ENCODE peak calls at places on chromosomes 13 and 19, in six cellular contexts. One of them, this sample, is unnamed.

GRCh38 chr19:49558591-49558990 is 21.8 kb downstream of the NOSIP start:
- DNase-seq in NCI-H2081: no peak
- DNase-seq in stimulated activated CD4-positive, alpha-beta T cell treated with anti-CD3 and anti-CD28 coated beads, Interleukin-2, amount 100 ng/mL, for 48 hours: no peak
- DNase-seq in AG09319: no peak
- DNase-seq in nephron progenitor cell: no peak
- DNase-seq in NCI-H1105: no peak
- DNase-seq in this sample: no peak

GRCh38 chr13:91136806-91137205 is 210.7 kb upstream of the MIR17HG start:
- DNase-seq in NCI-H2081: no peak
- DNase-seq in AG09319: no peak
- DNase-seq in NCI-H1105: no peak
- DNase-seq in nephron progenitor cell: peak; percentile 39
- DNase-seq in stimulated activated CD4-positive, alpha-beta T cell treated with anti-CD3 and anti-CD28 coated beads, Interleukin-2, amount 100 ng/mL, for 48 hours: no peak
- DNase-seq in this sample: no peak

GRCh38 chr19:52988506-52988905 is 25.2 kb upstream of the ERVV-1 start:
- DNase-seq in AG09319: no peak
- DNase-seq in NCI-H2081: no peak
- DNase-seq in stimulated activated CD4-positive, alpha-beta T cell treated with anti-CD3 and anti-CD28 coated beads, Interleukin-2, amount 100 ng/mL, for 48 hours: no peak
- DNase-seq in NCI-H1105: no peak
- DNase-seq in nephron progenitor cell: no peak
- DNase-seq in this sample: no peak

GRCh38 chr13:49444517-49445395 is 682 bp downstream of the SETDB2 start:
- DNase-seq in nephron progenitor cell: no peak
- DNase-seq in NCI-H1105: no peak
- DNase-seq in AG09319: peak; percentile 48
- DNase-seq in stimulated activated CD4-positive, alpha-beta T cell treated with anti-CD3 and anti-CD28 coated beads, Interleukin-2, amount 100 ng/mL, for 48 hours: peak; percentile 22
- DNase-seq in NCI-H2081: peak; percentile 23
- DNase-seq in this sample: no peak

GRCh38 chr13:77857810-77858209 is 60.8 kb downstream of the EDNRB start:
- DNase-seq in nephron progenitor cell: no peak
- DNase-seq in stimulated activated CD4-positive, alpha-beta T cell treated with anti-CD3 and anti-CD28 coated beads, Interleukin-2, amount 100 ng/mL, for 48 hours: no peak
- DNase-seq in AG09319: no peak
- DNase-seq in NCI-H2081: no peak
- DNase-seq in NCI-H1105: no peak
- DNase-seq in this sample: no peak

GRCh38 chr19:45368737-45369340 is 1.5 kb downstream of the ERCC2 start:
- DNase-seq in stimulated activated CD4-positive, alpha-beta T cell treated with anti-CD3 and anti-CD28 coated beads, Interleukin-2, amount 100 ng/mL, for 48 hours: no peak
- DNase-seq in NCI-H2081: no peak
- DNase-seq in NCI-H1105: no peak
- DNase-seq in AG09319: no peak
- DNase-seq in nephron progenitor cell: no peak
- DNase-seq in this sample: peak; percentile 53

GRCh38 chr19:55544776-55545439 is 435 bp downstream of the SBK3 start:
- DNase-seq in AG09319: no peak
- DNase-seq in nephron progenitor cell: no peak
- DNase-seq in NCI-H2081: no peak
- DNase-seq in stimulated activated CD4-positive, alpha-beta T cell treated with anti-CD3 and anti-CD28 coated beads, Interleukin-2, amount 100 ng/mL, for 48 hours: no peak
- DNase-seq in NCI-H1105: no peak
- DNase-seq in this sample: no peak

GRCh38 chr19:13985771-13986347 is 20.3 kb downstream of the RFX1 start:
- DNase-seq in NCI-H1105: no peak
- DNase-seq in nephron progenitor cell: no peak
- DNase-seq in NCI-H2081: peak; percentile 40
- DNase-seq in AG09319: no peak
- DNase-seq in stimulated activated CD4-positive, alpha-beta T cell treated with anti-CD3 and anti-CD28 coated beads, Interleukin-2, amount 100 ng/mL, for 48 hours: no peak
- DNase-seq in this sample: peak; percentile 47

GRCh38 chr19:34963531-34964406 is at the start of gene ZNF792:
- DNase-seq in AG09319: no peak
- DNase-seq in NCI-H1105: peak; percentile 66
- DNase-seq in NCI-H2081: peak; percentile 24
- DNase-seq in nephron progenitor cell: peak; percentile 79
- DNase-seq in stimulated activated CD4-positive, alpha-beta T cell treated with anti-CD3 and anti-CD28 coated beads, Interleukin-2, amount 100 ng/mL, for 48 hours: peak; percentile 43
- DNase-seq in this sample: peak; percentile 82

GRCh38 chr19:397321-397720 is 11.6 kb downstream of the C2CD4C start:
- DNase-seq in nephron progenitor cell: no peak
- DNase-seq in stimulated activated CD4-positive, alpha-beta T cell treated with anti-CD3 and anti-CD28 coated beads, Interleukin-2, amount 100 ng/mL, for 48 hours: no peak
- DNase-seq in AG09319: no peak
- DNase-seq in NCI-H1105: no peak
- DNase-seq in NCI-H2081: no peak
- DNase-seq in this sample: no peak

GRCh38 chr19:34306213-34306661 is 51.9 kb downstream of the GARRE1 start:
- DNase-seq in stimulated activated CD4-positive, alpha-beta T cell treated with anti-CD3 and anti-CD28 coated beads, Interleukin-2, amount 100 ng/mL, for 48 hours: no peak
- DNase-seq in NCI-H1105: no peak
- DNase-seq in nephron progenitor cell: no peak
- DNase-seq in NCI-H2081: no peak
- DNase-seq in AG09319: no peak
- DNase-seq in this sample: no peak

GRCh38 chr19:29576043-29576442 is 30.0 kb upstream of the POP4 start:
- DNase-seq in NCI-H2081: no peak
- DNase-seq in nephron progenitor cell: no peak
- DNase-seq in stimulated activated CD4-positive, alpha-beta T cell treated with anti-CD3 and anti-CD28 coated beads, Interleukin-2, amount 100 ng/mL, for 48 hours: no peak
- DNase-seq in AG09319: no peak
- DNase-seq in NCI-H1105: no peak
- DNase-seq in this sample: no peak

GRCh38 chr19:7348587-7349230 is at the start of gene ARHGEF18:
- DNase-seq in stimulated activated CD4-positive, alpha-beta T cell treated with anti-CD3 and anti-CD28 coated beads, Interleukin-2, amount 100 ng/mL, for 48 hours: no peak
- DNase-seq in AG09319: no peak
- DNase-seq in NCI-H2081: no peak
- DNase-seq in NCI-H1105: no peak
- DNase-seq in nephron progenitor cell: no peak
- DNase-seq in this sample: no peak

GRCh38 chr19:18304194-18304495 is 18.7 kb downstream of the LSM4 start:
- DNase-seq in nephron progenitor cell: no peak
- DNase-seq in stimulated activated CD4-positive, alpha-beta T cell treated with anti-CD3 and anti-CD28 coated beads, Interleukin-2, amount 100 ng/mL, for 48 hours: no peak
- DNase-seq in AG09319: no peak
- DNase-seq in NCI-H1105: no peak
- DNase-seq in NCI-H2081: no peak
- DNase-seq in this sample: no peak

GRCh38 chr19:31152906-31153305 is 196.3 kb downstream of the TSHZ3 start:
- DNase-seq in AG09319: no peak
- DNase-seq in stimulated activated CD4-positive, alpha-beta T cell treated with anti-CD3 and anti-CD28 coated beads, Interleukin-2, amount 100 ng/mL, for 48 hours: no peak
- DNase-seq in NCI-H2081: no peak
- DNase-seq in NCI-H1105: no peak
- DNase-seq in nephron progenitor cell: no peak
- DNase-seq in this sample: no peak

GRCh38 chr13:19089315-19089714 is 92.3 kb downstream of the TUBA3C start:
- DNase-seq in stimulated activated CD4-positive, alpha-beta T cell treated with anti-CD3 and anti-CD28 coated beads, Interleukin-2, amount 100 ng/mL, for 48 hours: no peak
- DNase-seq in nephron progenitor cell: no peak
- DNase-seq in NCI-H2081: no peak
- DNase-seq in AG09319: no peak
- DNase-seq in NCI-H1105: no peak
- DNase-seq in this sample: no peak

GRCh38 chr13:21850013-21851006 is 179.4 kb downstream of the FGF9 start:
- DNase-seq in NCI-H2081: no peak
- DNase-seq in nephron progenitor cell: no peak
- DNase-seq in stimulated activated CD4-positive, alpha-beta T cell treated with anti-CD3 and anti-CD28 coated beads, Interleukin-2, amount 100 ng/mL, for 48 hours: no peak
- DNase-seq in NCI-H1105: no peak
- DNase-seq in AG09319: no peak
- DNase-seq in this sample: no peak

GRCh38 chr19:27752530-27753184 is 1460.3 kb downstream of the UQCRFS1 start:
- DNase-seq in stimulated activated CD4-positive, alpha-beta T cell treated with anti-CD3 and anti-CD28 coated beads, Interleukin-2, amount 100 ng/mL, for 48 hours: no peak
- DNase-seq in nephron progenitor cell: no peak
- DNase-seq in AG09319: no peak
- DNase-seq in NCI-H1105: no peak
- DNase-seq in NCI-H2081: no peak
- DNase-seq in this sample: no peak

GRCh38 chr13:97749174-97749573 is 204.3 kb upstream of the IPO5 start:
- DNase-seq in NCI-H1105: no peak
- DNase-seq in NCI-H2081: no peak
- DNase-seq in stimulated activated CD4-positive, alpha-beta T cell treated with anti-CD3 and anti-CD28 coated beads, Interleukin-2, amount 100 ng/mL, for 48 hours: no peak
- DNase-seq in nephron progenitor cell: no peak
- DNase-seq in AG09319: no peak
- DNase-seq in this sample: no peak

GRCh38 chr13:73140804-73141203 is 82.0 kb downstream of the KLF5 start:
- DNase-seq in nephron progenitor cell: no peak
- DNase-seq in AG09319: no peak
- DNase-seq in stimulated activated CD4-positive, alpha-beta T cell treated with anti-CD3 and anti-CD28 coated beads, Interleukin-2, amount 100 ng/mL, for 48 hours: no peak
- DNase-seq in NCI-H1105: no peak
- DNase-seq in NCI-H2081: no peak
- DNase-seq in this sample: no peak

GRCh38 chr19:13906525-13906904 is 514 bp downstream of the CC2D1A start:
- DNase-seq in NCI-H1105: no peak
- DNase-seq in AG09319: no peak
- DNase-seq in nephron progenitor cell: no peak
- DNase-seq in stimulated activated CD4-positive, alpha-beta T cell treated with anti-CD3 and anti-CD28 coated beads, Interleukin-2, amount 100 ng/mL, for 48 hours: no peak
- DNase-seq in NCI-H2081: no peak
- DNase-seq in this sample: no peak

GRCh38 chr19:1789282-1790020 is 22.6 kb downstream of the ATP8B3 start:
- DNase-seq in AG09319: no peak
- DNase-seq in nephron progenitor cell: peak; percentile 60
- DNase-seq in stimulated activated CD4-positive, alpha-beta T cell treated with anti-CD3 and anti-CD28 coated beads, Interleukin-2, amount 100 ng/mL, for 48 hours: no peak
- DNase-seq in NCI-H1105: no peak
- DNase-seq in NCI-H2081: no peak
- DNase-seq in this sample: no peak

GRCh38 chr19:35306473-35307246 is 14.7 kb downstream of the MAG start:
- DNase-seq in AG09319: no peak
- DNase-seq in nephron progenitor cell: no peak
- DNase-seq in NCI-H1105: no peak
- DNase-seq in NCI-H2081: no peak
- DNase-seq in stimulated activated CD4-positive, alpha-beta T cell treated with anti-CD3 and anti-CD28 coated beads, Interleukin-2, amount 100 ng/mL, for 48 hours: no peak
- DNase-seq in this sample: peak; percentile 52

GRCh38 chr13:30667014-30667413 is 49.3 kb downstream of the USPL1 start:
- DNase-seq in AG09319: no peak
- DNase-seq in NCI-H2081: no peak
- DNase-seq in nephron progenitor cell: no peak
- DNase-seq in NCI-H1105: no peak
- DNase-seq in stimulated activated CD4-positive, alpha-beta T cell treated with anti-CD3 and anti-CD28 coated beads, Interleukin-2, amount 100 ng/mL, for 48 hours: no peak
- DNase-seq in this sample: no peak

GRCh38 chr13:73090116-73090811 is 31.5 kb downstream of the KLF5 start:
- DNase-seq in stimulated activated CD4-positive, alpha-beta T cell treated with anti-CD3 and anti-CD28 coated beads, Interleukin-2, amount 100 ng/mL, for 48 hours: no peak
- DNase-seq in nephron progenitor cell: no peak
- DNase-seq in AG09319: peak; percentile 5
- DNase-seq in NCI-H2081: peak; percentile 22
- DNase-seq in NCI-H1105: no peak
- DNase-seq in this sample: peak; percentile 17

GRCh38 chr13:101567841-101568240 is 115.4 kb downstream of the ITGBL1 start:
- DNase-seq in stimulated activated CD4-positive, alpha-beta T cell treated with anti-CD3 and anti-CD28 coated beads, Interleukin-2, amount 100 ng/mL, for 48 hours: no peak
- DNase-seq in NCI-H2081: no peak
- DNase-seq in nephron progenitor cell: no peak
- DNase-seq in NCI-H1105: no peak
- DNase-seq in AG09319: no peak
- DNase-seq in this sample: no peak

GRCh38 chr19:3494559-3494958 is 5.9 kb downstream of the DOHH start:
- DNase-seq in stimulated activated CD4-positive, alpha-beta T cell treated with anti-CD3 and anti-CD28 coated beads, Interleukin-2, amount 100 ng/mL, for 48 hours: peak; percentile 50
- DNase-seq in NCI-H1105: no peak
- DNase-seq in AG09319: no peak
- DNase-seq in nephron progenitor cell: no peak
- DNase-seq in NCI-H2081: no peak
- DNase-seq in this sample: no peak

GRCh38 chr13:103469771-103470170 is 403.6 kb upstream of the SLC10A2 start:
- DNase-seq in AG09319: no peak
- DNase-seq in NCI-H2081: no peak
- DNase-seq in stimulated activated CD4-positive, alpha-beta T cell treated with anti-CD3 and anti-CD28 coated beads, Interleukin-2, amount 100 ng/mL, for 48 hours: no peak
- DNase-seq in nephron progenitor cell: no peak
- DNase-seq in NCI-H1105: no peak
- DNase-seq in this sample: no peak

GRCh38 chr13:44309771-44310767 is 63.6 kb upstream of the SERP2 start:
- DNase-seq in NCI-H1105: no peak
- DNase-seq in nephron progenitor cell: no peak
- DNase-seq in NCI-H2081: no peak
- DNase-seq in AG09319: no peak
- DNase-seq in stimulated activated CD4-positive, alpha-beta T cell treated with anti-CD3 and anti-CD28 coated beads, Interleukin-2, amount 100 ng/mL, for 48 hours: no peak
- DNase-seq in this sample: no peak

GRCh38 chr19:3210347-3211017 is 14.0 kb upstream of the CELF5 start:
- DNase-seq in NCI-H1105: no peak
- DNase-seq in NCI-H2081: peak; percentile 20
- DNase-seq in stimulated activated CD4-positive, alpha-beta T cell treated with anti-CD3 and anti-CD28 coated beads, Interleukin-2, amount 100 ng/mL, for 48 hours: peak; percentile 77
- DNase-seq in nephron progenitor cell: peak; percentile 73
- DNase-seq in AG09319: no peak
- DNase-seq in this sample: peak; percentile 81

GRCh38 chr19:33300016-33300981 is 2.0 kb downstream of the CEBPA start:
- DNase-seq in stimulated activated CD4-positive, alpha-beta T cell treated with anti-CD3 and anti-CD28 coated beads, Interleukin-2, amount 100 ng/mL, for 48 hours: no peak
- DNase-seq in NCI-H2081: no peak
- DNase-seq in NCI-H1105: no peak
- DNase-seq in AG09319: no peak
- DNase-seq in nephron progenitor cell: no peak
- DNase-seq in this sample: no peak

GRCh38 chr13:72246396-72246795 is 379.4 kb upstream of the DACH1 start:
- DNase-seq in nephron progenitor cell: no peak
- DNase-seq in NCI-H2081: no peak
- DNase-seq in NCI-H1105: no peak
- DNase-seq in stimulated activated CD4-positive, alpha-beta T cell treated with anti-CD3 and anti-CD28 coated beads, Interleukin-2, amount 100 ng/mL, for 48 hours: no peak
- DNase-seq in AG09319: no peak
- DNase-seq in this sample: no peak

GRCh38 chr19:11295180-11295579 is 780 bp upstream of the TSPAN16 start:
- DNase-seq in stimulated activated CD4-positive, alpha-beta T cell treated with anti-CD3 and anti-CD28 coated beads, Interleukin-2, amount 100 ng/mL, for 48 hours: no peak
- DNase-seq in NCI-H2081: no peak
- DNase-seq in AG09319: no peak
- DNase-seq in NCI-H1105: no peak
- DNase-seq in nephron progenitor cell: no peak
- DNase-seq in this sample: no peak

GRCh38 chr13:114130708-114131580 is 1.5 kb downstream of the RASA3 start:
- DNase-seq in stimulated activated CD4-positive, alpha-beta T cell treated with anti-CD3 and anti-CD28 coated beads, Interleukin-2, amount 100 ng/mL, for 48 hours: no peak
- DNase-seq in AG09319: peak; percentile 42
- DNase-seq in NCI-H1105: no peak
- DNase-seq in NCI-H2081: peak; percentile 23
- DNase-seq in nephron progenitor cell: peak; percentile 59
- DNase-seq in this sample: no peak

GRCh38 chr13:113836917-113837553 is 26.8 kb downstream of the GAS6 start:
- DNase-seq in NCI-H1105: peak; percentile 79
- DNase-seq in NCI-H2081: peak; percentile 52
- DNase-seq in nephron progenitor cell: no peak
- DNase-seq in stimulated activated CD4-positive, alpha-beta T cell treated with anti-CD3 and anti-CD28 coated beads, Interleukin-2, amount 100 ng/mL, for 48 hours: no peak
- DNase-seq in AG09319: peak; percentile 57
- DNase-seq in this sample: no peak

GRCh38 chr19:45145270-45146189 is 15.3 kb downstream of the NKPD1 start:
- DNase-seq in NCI-H1105: no peak
- DNase-seq in NCI-H2081: no peak
- DNase-seq in AG09319: no peak
- DNase-seq in stimulated activated CD4-positive, alpha-beta T cell treated with anti-CD3 and anti-CD28 coated beads, Interleukin-2, amount 100 ng/mL, for 48 hours: no peak
- DNase-seq in nephron progenitor cell: no peak
- DNase-seq in this sample: no peak

GRCh38 chr19:14871619-14872230 is 14.2 kb downstream of the OR7A17 start:
- DNase-seq in NCI-H1105: no peak
- DNase-seq in NCI-H2081: peak; percentile 6
- DNase-seq in stimulated activated CD4-positive, alpha-beta T cell treated with anti-CD3 and anti-CD28 coated beads, Interleukin-2, amount 100 ng/mL, for 48 hours: no peak
- DNase-seq in nephron progenitor cell: no peak
- DNase-seq in AG09319: no peak
- DNase-seq in this sample: no peak

GRCh38 chr19:5398693-5399057 is 56.5 kb upstream of the ZNRF4 start:
- DNase-seq in nephron progenitor cell: no peak
- DNase-seq in stimulated activated CD4-positive, alpha-beta T cell treated with anti-CD3 and anti-CD28 coated beads, Interleukin-2, amount 100 ng/mL, for 48 hours: no peak
- DNase-seq in NCI-H1105: no peak
- DNase-seq in NCI-H2081: no peak
- DNase-seq in AG09319: no peak
- DNase-seq in this sample: no peak

GRCh38 chr13:113052206-113052605 is 53.4 kb upstream of the F7 start:
- DNase-seq in AG09319: no peak
- DNase-seq in nephron progenitor cell: no peak
- DNase-seq in stimulated activated CD4-positive, alpha-beta T cell treated with anti-CD3 and anti-CD28 coated beads, Interleukin-2, amount 100 ng/mL, for 48 hours: no peak
- DNase-seq in NCI-H1105: no peak
- DNase-seq in NCI-H2081: no peak
- DNase-seq in this sample: no peak

This sample was measured in WTC11.